ENCODE peak calls at places on chromosomes 2 and 18, in ten cellular contexts. G is ovary; D is left ventricle myocardium inferior; E is PC-9; S is heart left ventricle; N is CD8-positive, alpha-beta T cell; A is psoas muscle; U is tibial artery; B is Peyer's patch; K is brain microvascular endothelial cell. V is an unnamed sample. For H3K27me3, the result is how much of the 10 kb centered on the place peaks cover.

GRCh38 chr2:109468893-109469292 is 144.9 kb downstream of the SEPTIN10 start:
- DNase-seq in G (no peak), D (no peak), E (no peak), S (no peak), N (no peak), A (no peak), U (peak), B (no peak), K (no peak), V (no peak)

GRCh38 chr2:157433335-157433890 is 10.5 kb downstream of the CYTIP start:
- DNase-seq in G (no peak), D (no peak), E (no peak), S (no peak), N (no peak), A (no peak), U (no peak), B (no peak), K (no peak), V (no peak)

GRCh38 chr2:149039213-149039724 is 770 bp downstream of the LYPD6B start:
- DNase-seq in G (no peak), D (no peak), E (no peak), S (no peak), N (no peak), A (no peak), U (no peak), B (no peak), K (no peak), V (no peak)

GRCh38 chr18:40494603-40495002 is 1460.4 kb upstream of the PIK3C3 start:
- DNase-seq in G (no peak), D (no peak), E (no peak), S (no peak), N (no peak), A (no peak), U (no peak), B (no peak), K (no peak), V (no peak)

GRCh38 chr2:27431395-27431794 is 3.0 kb downstream of the NRBP1 start:
- DNase-seq in G (no peak), D (no peak), E (no peak), S (no peak), N (no peak), A (no peak), U (peak), B (no peak), K (peak), V (peak)

GRCh38 chr2:41932241-41933034 is 115.4 kb upstream of the PKDCC start:
- DNase-seq in G (peak), D (peak), E (no peak), S (peak), N (no peak), A (peak), U (peak), B (peak), K (peak), V (no peak)

GRCh38 chr2:23554054-23554697 is 169.2 kb downstream of the KLHL29 start:
- DNase-seq in G (peak), D (peak), E (no peak), S (peak), N (no peak), A (peak), U (peak), B (no peak), K (no peak), V (no peak)

GRCh38 chr18:9419956-9420631 is 55.2 kb upstream of the RALBP1 start:
- DNase-seq in G (no peak), D (no peak), E (no peak), S (no peak), N (no peak), A (no peak), U (no peak), B (no peak), K (peak), V (no peak)

GRCh38 chr18:76874643-76875389 is 52.5 kb downstream of the ZNF236 start:
- DNase-seq in G (no peak), D (no peak), E (no peak), S (no peak), N (no peak), A (no peak), U (no peak), B (no peak), K (no peak), V (no peak)

GRCh38 chr2:148906136-148906535 is 31.1 kb downstream of the KIF5C start:
- DNase-seq in G (no peak), D (no peak), E (no peak), S (no peak), N (no peak), A (no peak), U (no peak), B (no peak), K (no peak), V (peak)

GRCh38 chr2:148358375-148358774 is 286.2 kb upstream of the EPC2 start:
- DNase-seq in G (no peak), D (no peak), E (no peak), S (no peak), N (no peak), A (no peak), U (no peak), B (no peak), K (no peak), V (no peak)

GRCh38 chr2:86434290-86434689 is 6.9 kb upstream of the KDM3A start:
- DNase-seq in G (no peak), D (no peak), E (no peak), S (no peak), N (no peak), A (no peak), U (no peak), B (no peak), K (no peak), V (no peak)

GRCh38 chr2:38224821-38225450 is 149.0 kb upstream of the CYP1B1 start:
- DNase-seq in G (no peak), D (no peak), E (no peak), S (no peak), N (no peak), A (no peak), U (no peak), B (no peak), K (no peak), V (no peak)

GRCh38 chr18:34223893-34224422 is 755 bp downstream of the NOL4 start:
- DNase-seq in G (no peak), D (no peak), E (no peak), S (no peak), N (no peak), A (no peak), U (no peak), B (no peak), K (no peak), V (no peak)

GRCh38 chr18:34222396-34223163 is 2.1 kb downstream of the NOL4 start:
- DNase-seq in G (no peak), D (peak), E (no peak), S (peak), N (no peak), A (peak), U (no peak), B (no peak), K (no peak), V (peak)

GRCh38 chr18:34223164-34223892 is 1.4 kb downstream of the NOL4 start:
- DNase-seq in G (no peak), D (no peak), E (no peak), S (no peak), N (no peak), A (no peak), U (no peak), B (no peak), K (no peak), V (no peak)

GRCh38 chr18:34222025-34222395 is 2.7 kb downstream of the NOL4 start:
- DNase-seq in G (no peak), D (no peak), E (no peak), S (no peak), N (no peak), A (no peak), U (no peak), B (no peak), K (no peak), V (no peak)

DNA sequence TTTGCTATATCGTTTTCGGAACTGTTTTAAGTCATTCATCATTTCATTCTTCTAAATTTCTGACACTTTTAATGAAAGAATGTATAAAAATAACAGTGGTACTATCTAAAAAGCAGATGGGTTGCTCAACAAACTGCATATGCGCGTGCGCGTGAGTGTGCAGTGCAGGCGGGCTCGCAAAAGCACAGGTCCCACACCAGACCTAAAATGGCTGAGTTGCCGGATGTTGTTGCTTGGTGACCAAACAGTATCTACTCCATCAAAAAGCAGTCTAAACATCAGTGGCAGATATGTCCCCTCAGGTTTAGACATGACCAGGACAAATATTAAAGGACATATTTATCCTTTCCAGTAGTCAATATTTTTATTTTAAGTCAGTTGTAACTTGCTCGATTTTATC is 5.1 kb downstream of the NOL4 start:
- DNase-seq in G (no peak), D (no peak), E (no peak), S (no peak), N (no peak), A (no peak), U (no peak), B (no peak), K (no peak), V (no peak)
- H3K27me3 ChIP-seq in G (under half), D (half or more), E (under half), S (under half), N (under half), A (under half), U (under half), B (under half), K (under half), V (under half)

GRCh38 chr2:126482582-126483464 is 173.1 kb upstream of the GYPC start:
- DNase-seq in G (no peak), D (no peak), E (no peak), S (no peak), N (no peak), A (no peak), U (no peak), B (no peak), K (no peak), V (no peak)
- TF ChIP-seq CTCF in G (no peak), D (no peak), E (no peak), S (no peak), N (no peak), A (no peak), U (no peak), B (no peak), K (peak), V (no peak)

GRCh38 chr2:44934024-44934423 is 7.5 kb upstream of the SIX3 start:
- DNase-seq in G (no peak), D (no peak), E (no peak), S (no peak), N (no peak), A (peak), U (no peak), B (no peak), K (no peak), V (no peak)
- H3K27me3 ChIP-seq in G (under half), D (half or more), E (under half), S (half or more), N (under half), A (half or more), U (half or more), B (under half), K (half or more), V (half or more)

DNA sequence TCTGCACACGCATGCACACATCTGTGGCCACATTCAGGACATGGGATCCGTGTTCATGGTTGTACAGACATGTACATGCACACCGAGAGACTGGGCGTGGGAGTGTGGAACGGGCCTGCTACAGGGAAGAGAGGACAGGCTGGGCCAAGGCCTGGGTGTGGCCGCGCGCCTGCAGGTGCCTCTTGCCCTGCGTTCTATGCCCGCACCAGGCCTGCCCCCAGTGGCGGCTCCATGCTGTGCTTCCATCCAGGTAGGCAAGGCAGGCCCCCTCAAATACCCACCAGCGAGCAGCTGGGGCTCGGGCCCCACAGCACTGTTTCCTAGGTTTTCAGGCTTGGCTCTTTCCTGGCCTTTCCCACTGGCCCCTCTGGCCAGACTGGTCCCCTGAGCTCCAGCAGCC is 15.5 kb upstream of the PTMA start:
- DNase-seq in G (no peak), D (no peak), E (no peak), S (no peak), N (no peak), A (no peak), U (no peak), B (no peak), K (no peak), V (no peak)
- TF ChIP-seq CTCF in G (no peak), D (no peak), E (no peak), S (no peak), N (no peak), A (no peak), U (no peak), B (peak), K (no peak), V (no peak)

DNA sequence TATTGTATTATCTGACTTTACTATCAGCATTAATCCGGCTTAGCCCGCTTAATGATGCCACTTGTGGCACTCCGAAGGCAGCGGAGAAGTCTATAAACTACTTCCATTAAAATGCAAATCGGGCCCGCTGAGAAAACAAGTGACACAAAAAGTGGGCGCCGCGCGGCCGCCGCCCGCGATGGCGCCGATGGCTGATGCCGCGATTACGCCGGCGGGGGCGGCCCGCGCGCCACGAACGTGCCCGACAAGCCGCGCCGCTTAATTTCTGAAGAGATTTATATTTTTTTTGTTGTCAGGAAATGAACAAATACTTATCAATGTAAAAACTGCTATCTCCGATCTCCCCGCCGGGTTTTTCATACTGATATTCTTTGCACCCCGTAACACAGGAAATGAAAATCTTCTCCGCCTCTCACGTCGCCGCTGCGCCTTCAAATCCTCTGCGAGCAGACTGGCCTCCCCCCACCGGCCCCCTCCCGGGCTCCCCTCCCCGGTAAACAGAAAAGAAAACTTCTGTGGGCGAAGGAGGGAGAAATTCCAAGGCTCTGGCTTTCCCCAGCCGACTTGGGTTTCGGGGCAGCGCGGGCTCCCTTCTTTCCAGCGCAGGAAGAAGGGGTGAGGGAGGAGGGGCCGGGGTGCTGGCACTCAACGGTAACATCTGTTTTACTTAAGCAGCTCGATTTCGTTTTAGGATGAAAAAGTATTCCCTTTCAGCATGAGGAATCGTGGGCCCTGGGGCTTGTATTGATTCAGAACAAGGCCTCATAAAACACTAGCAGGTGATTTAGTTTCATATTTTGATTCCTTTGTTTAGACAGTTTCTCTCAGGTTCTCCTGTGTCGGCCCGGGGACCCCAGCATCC is 222.0 kb downstream of the INSIG2 start:
- DNase-seq in G (no peak), D (no peak), E (no peak), S (peak), N (peak), A (peak), U (no peak), B (no peak), K (peak), V (peak)
- H3K27me3 ChIP-seq in G (under half), D (half or more), E (under half), S (under half), N (under half), A (under half), U (under half), B (under half), K (under half), V (under half)

GRCh38 chr2:175418224-175418843 is 236.8 kb upstream of the ATP5MC3 start:
- DNase-seq in G (no peak), D (no peak), E (no peak), S (no peak), N (no peak), A (no peak), U (no peak), B (no peak), K (no peak), V (no peak)

DNA sequence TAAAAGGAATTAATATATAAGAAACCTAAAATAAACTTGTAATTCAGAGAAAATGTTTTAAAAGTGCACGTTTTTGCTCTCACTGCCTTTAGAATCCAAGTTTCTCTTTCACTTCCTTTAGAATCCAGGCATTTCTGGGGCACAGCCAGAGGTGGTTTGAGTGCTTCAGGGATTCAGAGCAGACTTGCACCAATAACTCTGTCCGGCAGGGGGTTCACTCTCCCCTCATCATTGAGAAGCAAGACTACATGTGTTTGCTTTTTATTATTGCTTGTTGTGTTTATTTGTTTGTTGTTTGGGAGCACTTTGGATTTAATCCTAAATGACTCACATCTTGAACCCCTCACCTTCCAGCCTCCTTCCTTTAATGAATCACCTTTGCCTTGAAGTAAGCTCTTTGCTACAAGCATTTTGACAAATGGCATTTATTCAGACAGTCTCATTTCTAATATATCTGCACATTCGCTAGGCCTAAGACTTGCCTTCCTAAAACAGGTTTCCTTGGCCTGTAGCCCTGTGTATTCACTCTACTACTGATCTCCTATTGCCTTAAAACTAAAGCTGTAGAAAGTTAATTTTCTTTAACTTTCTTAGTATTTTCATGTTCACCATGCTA is 233.5 kb upstream of the ATP5MC3 start:
- DNase-seq in G (peak), D (peak), E (no peak), S (peak), N (no peak), A (peak), U (no peak), B (no peak), K (peak), V (peak)
- TF ChIP-seq CTCF in G (no peak), D (peak), E (peak), S (peak), N (no peak), A (peak), U (peak), B (peak), K (peak), V (peak)

V was measured in bronchial epithelial cell.